ENCODE peak calls at places on chromosome 15, in six cellular contexts. One of them, this sample, is unnamed.

GRCh38 chr15:95911570-95912279 is 418.8 kb upstream of the NR2F2 start:
- ATAC-seq in HepG2: peak; percentile 41
- ATAC-seq in A549: no peak
- ATAC-seq in upper lobe of left lung: no peak
- ATAC-seq in K562: no peak
- ATAC-seq in GM12878: no peak
- ATAC-seq in this sample: no peak

GRCh38 chr15:42493694-42494093 is 1.7 kb upstream of the SNAP23 start:
- ATAC-seq in HepG2: no peak
- ATAC-seq in A549: no peak
- ATAC-seq in upper lobe of left lung: no peak
- ATAC-seq in K562: no peak
- ATAC-seq in GM12878: no peak
- ATAC-seq in this sample: no peak

GRCh38 chr15:70799667-70800450 is 36.5 kb upstream of the UACA start:
- ATAC-seq in HepG2: peak; percentile 96
- ATAC-seq in A549: peak; percentile 18
- ATAC-seq in upper lobe of left lung: peak; percentile 84
- ATAC-seq in K562: no peak
- ATAC-seq in GM12878: no peak
- ATAC-seq in this sample: peak; percentile 64

GRCh38 chr15:72737723-72738122 is 45.8 kb downstream of the ADPGK start:
- ATAC-seq in HepG2: no peak
- ATAC-seq in A549: no peak
- ATAC-seq in upper lobe of left lung: no peak
- ATAC-seq in K562: no peak
- ATAC-seq in GM12878: no peak
- ATAC-seq in this sample: no peak

GRCh38 chr15:63203451-63204090 is 14.2 kb downstream of the RAB8B start:
- ATAC-seq in HepG2: no peak
- ATAC-seq in A549: peak; percentile 50
- ATAC-seq in upper lobe of left lung: peak; percentile 38
- ATAC-seq in K562: peak; percentile 36
- ATAC-seq in GM12878: peak; percentile 83
- ATAC-seq in this sample: no peak

GRCh38 chr15:52010633-52011595 is 8.1 kb upstream of the MAPK6 start:
- ATAC-seq in HepG2: no peak
- ATAC-seq in A549: peak; percentile 65
- ATAC-seq in upper lobe of left lung: no peak
- ATAC-seq in K562: peak; percentile 50
- ATAC-seq in GM12878: peak; percentile 12
- ATAC-seq in this sample: no peak

GRCh38 chr15:42736178-42736792 is 643 bp downstream of the CDAN1 start:
- ATAC-seq in HepG2: peak; percentile 58
- ATAC-seq in A549: peak; percentile 23
- ATAC-seq in upper lobe of left lung: peak; percentile 68
- ATAC-seq in K562: peak; percentile 68
- ATAC-seq in GM12878: peak; percentile 59
- ATAC-seq in this sample: peak; percentile 25

GRCh38 chr15:72161351-72162132 is 36.0 kb downstream of the GRAMD2A start:
- ATAC-seq in HepG2: peak; percentile 74
- ATAC-seq in A549: peak; percentile 55
- ATAC-seq in upper lobe of left lung: peak; percentile 19
- ATAC-seq in K562: no peak
- ATAC-seq in GM12878: no peak
- ATAC-seq in this sample: no peak

GRCh38 chr15:74869726-74870407 is 3.3 kb downstream of the SCAMP2 start:
- ATAC-seq in HepG2: no peak
- ATAC-seq in A549: no peak
- ATAC-seq in upper lobe of left lung: peak; percentile 65
- ATAC-seq in K562: no peak
- ATAC-seq in GM12878: peak; percentile 76
- ATAC-seq in this sample: peak; percentile 43
- TF ChIP-seq POLR2A in HepG2: no peak
- TF ChIP-seq POLR2A in A549: no peak
- TF ChIP-seq POLR2A in upper lobe of left lung: no peak
- TF ChIP-seq POLR2A in K562: no peak
- TF ChIP-seq POLR2A in GM12878: peak; percentile 40
- TF ChIP-seq POLR2A in this sample: no peak

GRCh38 chr15:90078965-90079364 is 23.3 kb downstream of the IDH2 start:
- ATAC-seq in HepG2: no peak
- ATAC-seq in A549: no peak
- ATAC-seq in upper lobe of left lung: no peak
- ATAC-seq in K562: no peak
- ATAC-seq in GM12878: no peak
- ATAC-seq in this sample: no peak
- TF ChIP-seq EP300 in HepG2: no peak
- TF ChIP-seq EP300 in A549: no peak
- TF ChIP-seq EP300 in upper lobe of left lung: no peak
- TF ChIP-seq EP300 in K562: no peak
- TF ChIP-seq EP300 in GM12878: no peak
- TF ChIP-seq EP300 in this sample: no peak

GRCh38 chr15:77858677-77859490 is 218.6 kb downstream of the TBC1D2B start:
- ATAC-seq in HepG2: no peak
- ATAC-seq in A549: no peak
- ATAC-seq in upper lobe of left lung: no peak
- ATAC-seq in K562: peak; percentile 64
- ATAC-seq in GM12878: peak; percentile 40
- ATAC-seq in this sample: no peak
- TF ChIP-seq POLR2A in HepG2: no peak
- TF ChIP-seq POLR2A in A549: no peak
- TF ChIP-seq POLR2A in upper lobe of left lung: no peak
- TF ChIP-seq POLR2A in K562: no peak
- TF ChIP-seq POLR2A in GM12878: no peak
- TF ChIP-seq POLR2A in this sample: no peak

DNA sequence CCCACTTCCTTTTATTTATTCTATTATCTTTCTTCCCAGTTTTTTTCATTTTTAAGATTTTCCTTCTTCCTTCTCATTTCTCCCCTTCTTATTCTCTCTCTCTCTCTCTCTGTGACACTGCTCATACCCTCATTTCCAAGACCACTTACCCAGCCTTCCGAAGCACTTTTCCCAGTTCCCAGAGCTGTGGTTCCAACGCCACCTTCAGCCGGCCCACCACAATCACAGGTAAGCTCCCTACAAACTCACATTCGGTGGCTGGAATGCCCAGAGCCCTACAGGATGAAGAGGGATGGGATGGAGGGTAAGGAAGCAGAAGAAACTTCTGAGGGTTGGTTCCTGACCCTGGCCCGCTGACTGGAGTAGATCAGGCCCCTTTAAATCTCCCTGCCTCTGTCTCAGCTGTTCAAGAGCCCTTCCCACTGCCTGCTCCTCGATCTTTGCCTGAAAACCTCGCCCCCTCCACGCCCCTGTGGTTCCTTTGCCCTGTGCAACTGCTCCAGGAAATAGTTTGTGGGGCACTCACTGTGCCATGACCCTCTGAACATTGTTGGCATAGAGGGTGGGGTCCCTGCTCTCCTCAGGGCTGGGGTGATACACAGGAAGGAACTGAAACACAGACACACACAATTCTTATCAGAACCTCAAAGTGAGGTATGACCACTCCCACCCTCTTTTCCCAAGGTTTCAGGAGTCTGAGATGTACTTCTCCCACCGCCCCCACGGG is 4.8 kb downstream of the LPCAT4 start:
- ATAC-seq in HepG2: no peak
- ATAC-seq in A549: no peak
- ATAC-seq in upper lobe of left lung: no peak
- ATAC-seq in K562: no peak
- ATAC-seq in GM12878: no peak
- ATAC-seq in this sample: no peak
- TF ChIP-seq EP300 in HepG2: no peak
- TF ChIP-seq EP300 in A549: no peak
- TF ChIP-seq EP300 in upper lobe of left lung: no peak
- TF ChIP-seq EP300 in K562: no peak
- TF ChIP-seq EP300 in GM12878: no peak
- TF ChIP-seq EP300 in this sample: no peak

DNA sequence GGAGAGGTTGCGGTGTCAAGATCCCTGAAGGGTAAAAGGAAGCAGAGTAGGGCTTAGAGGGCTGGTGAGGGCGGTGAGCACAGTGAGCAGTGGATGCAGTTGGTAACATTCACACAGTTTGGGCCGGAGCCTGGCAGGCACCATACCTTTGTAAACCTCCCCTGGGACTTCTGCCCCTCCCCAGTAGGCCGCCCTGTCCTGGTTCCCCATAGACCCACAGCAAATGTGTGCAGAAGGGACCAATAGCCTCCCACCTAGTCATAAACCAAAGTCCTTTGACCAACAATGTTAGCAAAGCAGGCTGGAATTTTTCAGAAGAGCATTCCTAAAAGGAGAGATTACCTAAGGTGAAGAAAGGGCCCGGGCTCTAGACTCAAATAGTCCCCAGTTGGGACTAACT is 1.7 kb upstream of the PHGR1 start:
- ATAC-seq in HepG2: peak; percentile 69
- ATAC-seq in A549: no peak
- ATAC-seq in upper lobe of left lung: no peak
- ATAC-seq in K562: no peak
- ATAC-seq in GM12878: no peak
- ATAC-seq in this sample: no peak
- TF ChIP-seq POLR2A in HepG2: no peak
- TF ChIP-seq POLR2A in A549: no peak
- TF ChIP-seq POLR2A in upper lobe of left lung: no peak
- TF ChIP-seq POLR2A in K562: no peak
- TF ChIP-seq POLR2A in GM12878: no peak
- TF ChIP-seq POLR2A in this sample: no peak

DNA sequence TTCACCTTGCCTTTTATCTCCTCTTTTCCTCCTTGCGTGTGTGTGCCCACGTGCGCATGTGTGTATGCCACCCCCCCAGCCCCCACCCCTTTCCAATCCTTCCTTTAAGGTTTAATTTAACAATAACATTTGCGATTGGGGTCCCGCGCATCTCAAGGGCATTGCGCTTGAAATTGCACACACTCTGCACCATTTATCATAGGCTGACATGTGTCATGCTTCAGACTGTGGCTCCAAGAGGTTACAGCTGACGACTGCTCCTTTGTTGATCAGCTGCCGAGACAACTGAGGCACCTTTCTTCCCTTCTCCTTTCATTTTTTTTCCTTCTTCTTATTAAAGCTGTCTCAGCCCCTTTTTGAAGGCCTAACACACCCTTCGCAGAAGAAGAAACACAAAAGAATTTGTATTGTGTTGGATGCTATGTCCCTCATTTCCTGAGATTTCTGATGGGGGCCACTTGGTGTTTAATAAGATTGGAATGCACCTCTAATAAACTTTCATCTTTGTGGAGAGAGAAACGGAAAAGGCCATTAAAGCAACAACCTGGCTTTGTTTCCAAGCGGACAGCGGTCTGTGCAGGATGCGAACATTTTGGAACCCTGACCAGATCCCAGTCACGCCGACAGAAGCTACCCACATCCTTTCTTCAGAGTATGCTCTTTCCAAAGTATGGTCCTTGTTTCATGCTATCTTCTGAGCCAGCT is 470.1 kb downstream of the MCTP2 start:
- ATAC-seq in HepG2: no peak
- ATAC-seq in A549: no peak
- ATAC-seq in upper lobe of left lung: no peak
- ATAC-seq in K562: no peak
- ATAC-seq in GM12878: no peak
- ATAC-seq in this sample: no peak
- TF ChIP-seq EP300 in HepG2: no peak
- TF ChIP-seq EP300 in A549: no peak
- TF ChIP-seq EP300 in upper lobe of left lung: no peak
- TF ChIP-seq EP300 in K562: no peak
- TF ChIP-seq EP300 in GM12878: no peak
- TF ChIP-seq EP300 in this sample: no peak